ENCODE peak calls at places on chromosomes 12 and 14, in eight cellular contexts. K is psoas muscle, F is mammary epithelial cell, J is thoracic aorta, Q is left ventricle myocardium inferior, S is neural progenitor cell, D is BE2C, C is IMR-90. V is an unnamed sample. For H3K36me3, the result is how much of the 10 kb centered on the place peaks cover.

GRCh38 chr12:49662998-49663843 is 39.9 kb downstream of the PRPF40B start:
- DNase-seq in S (no peak), K (peak), F (peak), D (peak), C (peak), J (no peak), Q (peak), V (no peak)

GRCh38 chr12:105992849-105993740 is 145.7 kb downstream of the NUAK1 start:
- DNase-seq in J (no peak), K (no peak), F (no peak), D (no peak), Q (no peak), S (peak), C (peak), V (peak)

GRCh38 chr14:95452890-95453712 is 63.3 kb downstream of the SYNE3 start:
- DNase-seq in S (peak), Q (no peak), J (no peak), C (no peak), K (no peak), F (no peak), D (no peak), V (no peak)

GRCh38 chr12:49672351-49673181 is 34.6 kb downstream of the FMNL3 start:
- DNase-seq in C (no peak), Q (no peak), K (no peak), D (no peak), S (no peak), F (no peak), J (no peak), V (no peak)

GRCh38 chr14:75279153-75279738 is 618 bp downstream of the FOS start:
- DNase-seq in C (peak), Q (peak), F (peak), D (peak), J (no peak), S (peak), K (peak), V (no peak)

GRCh38 chr12:57385586-57385985 is 45.3 kb downstream of the R3HDM2 start:
- DNase-seq in D (no peak), Q (no peak), K (no peak), S (no peak), F (no peak), J (no peak), C (no peak), V (no peak)

GRCh38 chr14:68306934-68307758 is 485.7 kb downstream of the ZFP36L1 start:
- DNase-seq in S (no peak), K (no peak), C (peak), J (no peak), D (no peak), Q (no peak), F (no peak), V (no peak)

GRCh38 chr12:53381739-53382630 is 2.0 kb downstream of the SP1 start:
- DNase-seq in J (no peak), C (peak), Q (peak), D (peak), F (peak), S (peak), K (peak), V (peak)

GRCh38 chr12:13234045-13234641 is 37.6 kb downstream of the EMP1 start:
- DNase-seq in J (no peak), C (peak), S (peak), Q (no peak), K (no peak), F (peak), D (peak), V (no peak)

GRCh38 chr12:116207274-116207673 is 70.2 kb downstream of the MED13L start:
- DNase-seq in J (no peak), F (no peak), Q (no peak), C (no peak), S (no peak), K (no peak), D (no peak), V (no peak)

GRCh38 chr14:66483322-66483721 is 2.8 kb upstream of the CCDC196 start:
- DNase-seq in D (no peak), Q (no peak), S (no peak), J (no peak), K (no peak), F (peak), C (no peak), V (no peak)

GRCh38 chr12:20368653-20369163 is 371 bp downstream of the PDE3A start:
- DNase-seq in S (peak), J (no peak), C (peak), K (peak), D (peak), F (peak), Q (peak), V (no peak)

GRCh38 chr12:40691913-40692616 is at the start of gene CNTN1:
- DNase-seq in J (peak), K (peak), D (peak), S (peak), C (peak), F (peak), Q (peak), V (no peak)

GRCh38 chr14:101706509-101707284 is 54.8 kb upstream of the PPP2R5C start:
- DNase-seq in D (no peak), K (no peak), S (no peak), C (no peak), F (no peak), J (no peak), Q (no peak), V (no peak)

GRCh38 chr14:87497301-87497700 is 495.7 kb downstream of the GALC start:
- DNase-seq in D (no peak), Q (no peak), S (no peak), C (no peak), K (no peak), F (no peak), J (no peak), V (no peak)

GRCh38 chr14:64700894-64701293 is 3.3 kb upstream of the PLEKHG3 start:
- DNase-seq in S (no peak), D (no peak), C (no peak), Q (no peak), K (no peak), F (no peak), J (no peak), V (no peak)

GRCh38 chr12:104877107-104877705 is 80.9 kb downstream of the SLC41A2 start:
- DNase-seq in C (peak), Q (no peak), K (no peak), D (peak), F (peak), S (peak), J (no peak), V (no peak)

GRCh38 chr12:89181271-89181920 is 170.9 kb downstream of the DUSP6 start:
- DNase-seq in F (peak), J (no peak), C (peak), S (no peak), K (no peak), Q (no peak), D (no peak), V (no peak)

GRCh38 chr14:77148510-77149231 is 7.1 kb upstream of the ZDHHC22 start:
- DNase-seq in S (no peak), K (no peak), Q (no peak), C (no peak), J (no peak), D (no peak), F (no peak), V (no peak)

GRCh38 chr14:55450539-55450938 is 10.1 kb upstream of the TBPL2 start:
- DNase-seq in J (no peak), Q (no peak), F (no peak), D (no peak), S (no peak), C (no peak), K (no peak), V (no peak)

GRCh38 chr12:122935318-122935717 is 30.9 kb downstream of the ABCB9 start:
- DNase-seq in F (no peak), S (peak), Q (no peak), J (no peak), C (no peak), D (no peak), K (no peak), V (no peak)

GRCh38 chr12:79512068-79512467 is 178.7 kb downstream of the PAWR start:
- DNase-seq in D (no peak), K (no peak), Q (no peak), S (peak), J (no peak), C (no peak), F (no peak), V (no peak)
- TF ChIP-seq CTCF in D (peak), K (no peak), Q (no peak), S (peak), J (no peak), C (peak), F (peak), V (no peak)

GRCh38 chr12:124321040-124321481 is 26.2 kb downstream of the RFLNA start:
- DNase-seq in J (no peak), Q (peak), K (peak), F (peak), D (peak), S (peak), C (peak), V (no peak)

GRCh38 chr12:124318336-124319020 is 23.6 kb downstream of the RFLNA start:
- DNase-seq in D (no peak), J (no peak), K (no peak), Q (no peak), C (no peak), F (no peak), S (no peak), V (no peak)

GRCh38 chr12:124321556-124322270 is 26.8 kb downstream of the RFLNA start:
- DNase-seq in F (peak), S (no peak), Q (no peak), C (peak), D (no peak), J (no peak), K (no peak), V (no peak)

GRCh38 chr12:124317400-124317799 is 22.5 kb downstream of the RFLNA start:
- DNase-seq in C (no peak), J (no peak), F (no peak), S (no peak), D (no peak), Q (no peak), K (no peak), V (no peak)

DNA sequence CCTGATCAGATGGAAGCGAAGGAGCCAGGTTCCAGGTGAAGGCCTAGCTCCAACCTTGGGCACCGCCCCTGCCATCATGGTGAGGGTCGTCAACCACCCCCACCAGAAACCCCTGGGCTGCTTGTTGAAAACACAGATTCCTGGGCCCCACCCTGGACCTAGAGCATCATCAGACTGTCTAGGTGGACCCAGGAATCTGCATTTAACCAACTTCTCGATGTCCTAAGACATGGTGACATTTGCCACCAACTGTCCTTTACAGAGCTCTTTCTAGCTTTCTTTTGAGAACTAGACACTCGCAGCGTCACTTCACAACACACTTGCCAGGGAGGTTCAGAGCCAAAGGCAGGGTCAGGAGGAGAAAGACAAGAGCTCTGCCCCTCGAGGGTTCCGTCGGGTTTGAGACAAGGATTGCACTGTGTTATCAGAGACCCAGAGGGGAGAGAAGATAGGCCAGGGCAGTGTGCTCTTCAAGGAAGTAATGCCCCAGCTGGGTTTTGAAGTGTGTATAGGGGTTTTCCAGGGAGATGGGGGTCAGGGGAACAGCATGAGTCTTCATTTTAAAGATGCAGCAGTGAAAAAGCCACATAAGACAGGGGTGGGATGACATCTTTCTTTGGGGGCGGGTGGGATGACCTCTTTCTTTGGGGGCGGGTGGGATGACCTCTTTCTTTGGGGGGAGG is 24.6 kb downstream of the RFLNA start:
- DNase-seq in D (no peak), S (no peak), K (no peak), Q (no peak), F (no peak), C (no peak), J (no peak), V (no peak)
- H3K4me3 ChIP-seq in D (no peak), S (no peak), K (no peak), Q (no peak), F (no peak), C (no peak), J (no peak), V (no peak)

DNA sequence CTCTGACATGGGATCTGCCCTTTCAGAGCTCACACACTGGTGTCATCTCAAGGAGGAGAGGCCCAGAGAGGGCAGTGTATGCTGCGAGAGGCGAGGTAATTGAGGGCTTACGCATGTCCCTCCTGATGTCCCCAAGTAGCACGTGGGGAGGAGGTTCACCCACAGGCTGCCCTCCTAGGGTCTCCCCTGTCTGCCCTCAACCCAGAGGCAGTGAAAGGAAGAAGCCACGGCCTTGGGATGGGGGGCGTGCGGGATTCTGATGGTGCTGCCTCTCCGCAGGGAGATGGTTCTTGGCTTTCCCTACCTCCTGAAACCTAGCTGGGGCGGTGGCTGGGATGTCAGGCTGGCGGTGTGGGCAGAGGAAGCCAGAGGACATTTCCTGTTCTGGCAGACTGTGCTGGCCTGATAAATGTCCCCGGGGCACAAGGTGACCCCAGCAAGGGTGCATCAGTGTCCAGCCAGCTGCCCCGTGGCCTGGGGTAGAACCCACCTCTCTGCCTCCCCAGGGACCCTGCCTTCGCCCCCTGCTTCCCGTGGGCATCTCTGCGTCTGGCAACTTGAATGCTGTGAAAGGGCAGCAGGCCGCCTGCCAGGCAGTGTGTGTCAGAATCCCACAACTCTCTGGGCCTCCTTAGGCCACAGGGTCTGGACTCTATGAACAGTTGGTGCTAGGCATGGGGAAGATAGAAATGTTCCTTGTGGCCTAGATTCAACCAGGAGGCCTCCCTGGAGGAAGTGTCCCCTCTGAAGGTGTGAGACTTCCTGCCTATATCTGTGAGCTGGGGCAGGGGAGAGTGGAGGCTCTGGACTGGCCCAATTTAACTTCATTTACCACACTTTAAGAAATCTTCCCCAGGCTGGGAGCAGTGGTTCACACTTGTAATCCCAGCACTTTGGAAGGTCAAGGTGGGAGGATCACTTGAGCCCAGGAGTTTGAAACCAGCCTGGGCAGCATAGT is 4.8 kb downstream of the SH2B3 start:
- DNase-seq in J (no peak), S (peak), C (no peak), K (no peak), D (no peak), Q (peak), F (no peak), V (no peak)
- H3K36me3 ChIP-seq in J (under half), S (under half), C (under half), K (under half), D (under half), Q (under half), F (under half), V (under half)

GRCh38 chr14:103857256-103857655 is 9.9 kb upstream of the PPP1R13B start:
- DNase-seq in C (no peak), Q (no peak), J (no peak), S (no peak), K (no peak), D (no peak), F (no peak), V (no peak)
- TF ChIP-seq CTCF in C (no peak), Q (no peak), J (no peak), S (no peak), K (no peak), D (no peak), F (no peak), V (no peak)

DNA sequence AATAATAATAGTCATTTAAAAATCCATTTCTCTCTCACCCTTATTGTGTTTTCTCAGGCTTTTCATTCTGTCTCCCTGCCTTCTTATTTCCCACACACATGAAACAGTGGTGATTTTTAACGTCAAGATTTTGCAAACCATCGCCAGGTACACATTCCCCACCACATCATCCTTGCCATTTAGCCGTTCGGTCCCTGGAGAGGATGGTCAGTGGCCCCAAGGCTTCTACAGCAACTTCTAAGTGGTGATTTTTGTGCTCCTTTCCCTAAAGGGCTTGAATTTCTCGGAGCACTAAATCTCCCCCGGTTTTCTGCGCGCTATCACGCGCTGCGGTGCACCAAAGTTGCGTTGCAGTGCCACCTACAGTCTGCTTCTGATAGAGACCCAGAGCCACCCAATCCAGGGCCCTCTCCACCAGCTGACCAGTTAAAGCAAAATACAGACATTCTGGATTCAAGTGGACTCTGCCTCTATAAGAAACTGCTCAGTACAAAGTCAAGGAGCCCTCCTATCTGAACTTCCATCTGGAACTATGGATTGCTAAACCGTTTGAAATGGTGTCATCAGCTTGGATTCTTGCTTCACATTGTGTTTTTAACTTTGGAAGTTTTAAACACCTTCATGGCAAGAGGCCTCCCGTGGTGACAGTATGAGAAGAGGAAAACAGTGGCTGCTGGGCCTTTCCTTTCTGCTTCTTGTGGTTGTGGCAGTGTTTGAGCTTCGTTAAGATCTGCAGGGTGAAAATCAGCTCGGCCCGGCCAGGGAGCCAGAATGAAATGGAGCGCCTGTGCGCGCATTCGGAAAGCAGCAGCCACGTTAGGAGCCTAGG is 234.0 kb downstream of the SPTSSA start:
- DNase-seq in D (peak), Q (peak), F (peak), K (peak), C (peak), S (peak), J (no peak), V (no peak)
- H3K4me3 ChIP-seq in D (peak), Q (peak), F (no peak), K (peak), C (no peak), S (peak), J (peak), V (no peak)

DNA sequence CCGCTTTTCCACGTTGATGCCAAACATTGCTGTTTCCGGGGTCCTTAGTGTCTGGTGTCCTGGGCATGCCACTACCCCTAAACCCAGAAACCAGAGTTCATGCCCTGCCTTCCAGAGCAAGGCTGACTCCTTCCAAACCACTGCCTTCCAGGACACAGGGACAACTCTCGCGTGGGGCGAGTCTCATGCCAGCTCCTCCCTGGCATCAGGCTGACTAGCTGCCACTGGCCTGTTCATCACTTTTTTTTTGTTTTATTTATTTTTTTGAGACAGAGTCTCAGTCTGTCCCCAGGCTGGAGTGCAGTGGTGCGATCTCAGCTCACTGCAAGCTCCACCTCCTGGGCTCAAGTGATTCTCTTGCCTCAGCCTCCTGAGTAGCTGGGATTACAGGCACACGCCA is 4.8 kb downstream of the SETD1B start:
- DNase-seq in D (no peak), Q (no peak), S (no peak), F (no peak), J (no peak), C (no peak), K (peak), V (no peak)
- H3K36me3 ChIP-seq in D (half or more), Q (under half), S (under half), F (under half), J (under half), C (under half), K (under half), V (under half)

V was measured in kidney epithelial cell.